ENCODE peak calls at places on chromosomes 6 and 20, in four cellular contexts. One of them, this sample, is unnamed.

GRCh38 chr6:31952140-31952805 is 6.4 kb downstream of the CFB start:
- DNase-seq in A549: peak
- DNase-seq in H1: no peak
- DNase-seq in endothelial cell of umbilical vein: peak
- DNase-seq in this sample: peak

GRCh38 chr6:160386869-160387518 is 38.8 kb downstream of the SLC22A3 start:
- DNase-seq in A549: peak
- DNase-seq in H1: no peak
- DNase-seq in endothelial cell of umbilical vein: no peak
- DNase-seq in this sample: no peak

GRCh38 chr6:101397199-101397598 is 3.7 kb downstream of the GRIK2 start:
- DNase-seq in A549: peak
- DNase-seq in H1: no peak
- DNase-seq in endothelial cell of umbilical vein: no peak
- DNase-seq in this sample: no peak

GRCh38 chr6:155419161-155419560 is 36.5 kb downstream of the NOX3 start:
- DNase-seq in A549: no peak
- DNase-seq in H1: no peak
- DNase-seq in endothelial cell of umbilical vein: no peak
- DNase-seq in this sample: no peak

GRCh38 chr6:443621-444175 is 52.1 kb downstream of the IRF4 start:
- DNase-seq in A549: no peak
- DNase-seq in H1: no peak
- DNase-seq in endothelial cell of umbilical vein: no peak
- DNase-seq in this sample: no peak

GRCh38 chr6:48671506-48671905 is 560.5 kb upstream of the PTCHD4 start:
- DNase-seq in A549: peak
- DNase-seq in H1: no peak
- DNase-seq in endothelial cell of umbilical vein: no peak
- DNase-seq in this sample: no peak

GRCh38 chr20:2742934-2743559 is 50.5 kb downstream of the EBF4 start:
- DNase-seq in A549: peak
- DNase-seq in H1: peak
- DNase-seq in endothelial cell of umbilical vein: peak
- DNase-seq in this sample: peak

GRCh38 chr6:157075549-157076426 is 247.5 kb downstream of the TMEM242 start:
- DNase-seq in A549: no peak
- DNase-seq in H1: no peak
- DNase-seq in endothelial cell of umbilical vein: no peak
- DNase-seq in this sample: no peak

GRCh38 chr6:132690678-132691077 is 23.2 kb downstream of the VNN1 start:
- DNase-seq in A549: no peak
- DNase-seq in H1: no peak
- DNase-seq in endothelial cell of umbilical vein: no peak
- DNase-seq in this sample: no peak

GRCh38 chr20:43975096-43975768 is 60.6 kb downstream of the TOX2 start:
- DNase-seq in A549: peak
- DNase-seq in H1: no peak
- DNase-seq in endothelial cell of umbilical vein: no peak
- DNase-seq in this sample: no peak

GRCh38 chr20:5888051-5888450 is 62.3 kb downstream of the TRMT6 start:
- DNase-seq in A549: no peak
- DNase-seq in H1: no peak
- DNase-seq in endothelial cell of umbilical vein: no peak
- DNase-seq in this sample: no peak

GRCh38 chr6:203663-204062 is 88.6 kb upstream of the DUSP22 start:
- DNase-seq in A549: no peak
- DNase-seq in H1: no peak
- DNase-seq in endothelial cell of umbilical vein: no peak
- DNase-seq in this sample: no peak

GRCh38 chr20:3539708-3540107 is 68.9 kb downstream of the ATRN start:
- DNase-seq in A549: no peak
- DNase-seq in H1: no peak
- DNase-seq in endothelial cell of umbilical vein: peak
- DNase-seq in this sample: no peak

GRCh38 chr6:11918021-11918738 is 93.9 kb upstream of the HIVEP1 start:
- DNase-seq in A549: no peak
- DNase-seq in H1: no peak
- DNase-seq in endothelial cell of umbilical vein: peak
- DNase-seq in this sample: peak

GRCh38 chr20:32301719-32302506 is 24.5 kb downstream of the KIF3B start:
- DNase-seq in A549: no peak
- DNase-seq in H1: no peak
- DNase-seq in endothelial cell of umbilical vein: no peak
- DNase-seq in this sample: no peak

GRCh38 chr20:13661070-13661687 is 22.4 kb upstream of the TASP1 start:
- DNase-seq in A549: no peak
- DNase-seq in H1: no peak
- DNase-seq in endothelial cell of umbilical vein: no peak
- DNase-seq in this sample: no peak

GRCh38 chr6:110799655-110800054 is 15.6 kb downstream of the CDK19 start:
- DNase-seq in A549: no peak
- DNase-seq in H1: no peak
- DNase-seq in endothelial cell of umbilical vein: no peak
- DNase-seq in this sample: no peak

GRCh38 chr6:90284236-90284744 is 12.4 kb downstream of the BACH2 start:
- DNase-seq in A549: peak
- DNase-seq in H1: no peak
- DNase-seq in endothelial cell of umbilical vein: peak
- DNase-seq in this sample: peak

GRCh38 chr6:154683756-154684523 is 49.3 kb upstream of the SCAF8 start:
- DNase-seq in A549: no peak
- DNase-seq in H1: no peak
- DNase-seq in endothelial cell of umbilical vein: peak
- DNase-seq in this sample: no peak

GRCh38 chr6:138105880-138106664 is 1.1 kb downstream of the PERP start:
- DNase-seq in A549: peak
- DNase-seq in H1: no peak
- DNase-seq in endothelial cell of umbilical vein: peak
- DNase-seq in this sample: no peak

GRCh38 chr20:34045294-34045693 is 51.6 kb downstream of the RALY start:
- DNase-seq in A549: no peak
- DNase-seq in H1: no peak
- DNase-seq in endothelial cell of umbilical vein: peak
- DNase-seq in this sample: peak

GRCh38 chr6:136673571-136673970 is 118.7 kb downstream of the MAP3K5 start:
- DNase-seq in A549: no peak
- DNase-seq in H1: no peak
- DNase-seq in endothelial cell of umbilical vein: no peak
- DNase-seq in this sample: no peak

GRCh38 chr6:136672144-136672543 is 120.1 kb downstream of the MAP3K5 start:
- DNase-seq in A549: no peak
- DNase-seq in H1: no peak
- DNase-seq in endothelial cell of umbilical vein: no peak
- DNase-seq in this sample: no peak

GRCh38 chr6:136666041-136666440 is 115.8 kb upstream of the MAP7 start:
- DNase-seq in A549: no peak
- DNase-seq in H1: no peak
- DNase-seq in endothelial cell of umbilical vein: no peak
- DNase-seq in this sample: no peak

GRCh38 chr6:136668571-136668970 is 118.3 kb upstream of the MAP7 start:
- DNase-seq in A549: no peak
- DNase-seq in H1: no peak
- DNase-seq in endothelial cell of umbilical vein: no peak
- DNase-seq in this sample: no peak

GRCh38 chr6:136669299-136669699 is 119.1 kb upstream of the MAP7 start:
- DNase-seq in A549: no peak
- DNase-seq in H1: no peak
- DNase-seq in endothelial cell of umbilical vein: peak
- DNase-seq in this sample: no peak
- TF ChIP-seq JUN in A549: no peak
- TF ChIP-seq JUN in H1: no peak
- TF ChIP-seq JUN in endothelial cell of umbilical vein: no peak
- TF ChIP-seq JUN in this sample: no peak

GRCh38 chr6:38443750-38444149 is 196.0 kb downstream of the BTBD9 start:
- DNase-seq in A549: no peak
- DNase-seq in H1: no peak
- DNase-seq in endothelial cell of umbilical vein: no peak
- DNase-seq in this sample: no peak
- TF ChIP-seq JUN in A549: no peak
- TF ChIP-seq JUN in H1: no peak
- TF ChIP-seq JUN in endothelial cell of umbilical vein: no peak
- TF ChIP-seq JUN in this sample: no peak

DNA sequence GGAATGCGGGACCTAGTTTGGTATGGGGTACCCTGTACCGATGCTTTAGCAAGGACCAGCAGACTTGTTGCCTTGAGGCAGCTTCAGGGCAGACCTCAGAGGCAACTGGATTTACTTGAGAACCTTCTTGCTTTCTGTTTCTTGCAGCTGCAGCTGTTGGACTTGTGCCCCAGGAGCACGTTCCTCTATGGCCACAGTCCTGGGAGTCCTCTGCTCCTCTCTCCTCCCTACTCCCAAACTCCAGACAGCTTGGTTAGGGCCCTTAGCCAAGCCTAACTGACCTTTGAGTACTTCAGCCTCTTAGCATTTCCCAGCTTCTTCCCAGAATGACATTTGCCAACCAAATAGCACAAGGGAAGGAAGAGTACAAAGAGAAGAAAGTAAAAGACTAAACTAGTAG is 34.7 kb downstream of the GHRH start:
- DNase-seq in A549: no peak
- DNase-seq in H1: no peak
- DNase-seq in endothelial cell of umbilical vein: no peak
- DNase-seq in this sample: no peak
- TF ChIP-seq JUN in A549: no peak
- TF ChIP-seq JUN in H1: no peak
- TF ChIP-seq JUN in endothelial cell of umbilical vein: no peak
- TF ChIP-seq JUN in this sample: no peak

GRCh38 chr6:117555882-117556498 is 46.3 kb downstream of the GOPC start:
- DNase-seq in A549: no peak
- DNase-seq in H1: no peak
- DNase-seq in endothelial cell of umbilical vein: peak
- DNase-seq in this sample: peak
- TF ChIP-seq JUN in A549: no peak
- TF ChIP-seq JUN in H1: no peak
- TF ChIP-seq JUN in endothelial cell of umbilical vein: no peak
- TF ChIP-seq JUN in this sample: no peak

GRCh38 chr6:43624786-43625288 is 4.2 kb downstream of the GTPBP2 start:
- DNase-seq in A549: no peak
- DNase-seq in H1: no peak
- DNase-seq in endothelial cell of umbilical vein: no peak
- DNase-seq in this sample: no peak

GRCh38 chr6:43628392-43629103 is 516 bp downstream of the GTPBP2 start:
- DNase-seq in A549: peak
- DNase-seq in H1: peak
- DNase-seq in endothelial cell of umbilical vein: peak
- DNase-seq in this sample: peak

GRCh38 chr6:43625393-43625992 is 3.6 kb downstream of the GTPBP2 start:
- DNase-seq in A549: no peak
- DNase-seq in H1: no peak
- DNase-seq in endothelial cell of umbilical vein: no peak
- DNase-seq in this sample: peak

GRCh38 chr6:43629104-43629504 is at the start of gene GTPBP2:
- DNase-seq in A549: peak
- DNase-seq in H1: peak
- DNase-seq in endothelial cell of umbilical vein: peak
- DNase-seq in this sample: peak

DNA sequence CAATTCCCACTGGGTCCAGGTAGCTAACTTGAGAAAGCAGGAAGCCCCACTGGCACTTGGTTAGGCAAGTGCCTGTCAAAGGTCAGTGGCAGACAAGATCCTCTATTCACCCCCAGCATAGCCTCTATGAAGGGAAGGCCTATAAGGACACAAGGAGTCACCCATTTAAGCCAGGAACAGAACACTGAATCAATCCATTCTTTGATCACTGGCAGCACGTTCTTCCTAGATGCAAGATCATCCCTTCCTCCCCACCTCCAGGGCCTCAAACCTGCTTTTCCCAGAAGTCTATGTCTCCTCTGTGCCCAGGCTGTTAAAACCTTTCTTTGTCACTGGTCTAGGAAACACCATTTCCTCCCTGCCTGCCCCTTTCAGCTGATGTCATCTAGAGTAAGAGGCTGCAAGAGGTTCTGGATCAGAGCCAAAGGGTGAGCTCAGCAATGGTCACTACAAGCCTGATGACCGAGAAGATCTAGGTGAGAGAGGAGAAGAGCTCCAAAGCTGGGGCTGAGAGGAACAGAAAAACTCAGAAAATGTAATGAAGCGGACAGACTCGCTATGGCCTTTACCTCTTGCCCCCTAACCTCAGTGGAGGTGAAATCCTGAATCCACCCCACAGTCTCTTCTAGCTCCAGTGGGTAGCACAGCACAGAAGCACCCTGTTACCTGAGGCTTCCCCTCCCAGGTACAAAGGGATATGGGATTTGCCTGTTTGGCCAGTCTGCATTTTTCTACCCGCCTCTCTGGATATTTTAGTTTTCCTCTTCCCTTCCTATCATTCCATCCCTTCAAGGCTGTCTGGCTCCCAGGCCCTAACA is 1.8 kb downstream of the GTPBP2 start:
- DNase-seq in A549: peak
- DNase-seq in H1: no peak
- DNase-seq in endothelial cell of umbilical vein: peak
- DNase-seq in this sample: peak
- TF ChIP-seq JUN in A549: peak
- TF ChIP-seq JUN in H1: no peak
- TF ChIP-seq JUN in endothelial cell of umbilical vein: peak
- TF ChIP-seq JUN in this sample: peak

GRCh38 chr6:117906454-117906904 is 585 bp upstream of the SLC35F1 start:
- DNase-seq in A549: no peak
- DNase-seq in H1: no peak
- DNase-seq in endothelial cell of umbilical vein: no peak
- DNase-seq in this sample: no peak
- TF ChIP-seq JUN in A549: no peak
- TF ChIP-seq JUN in H1: no peak
- TF ChIP-seq JUN in endothelial cell of umbilical vein: no peak
- TF ChIP-seq JUN in this sample: no peak